ENCODE peak calls at places on chromosomes 11 and 22, in four cellular contexts. W is PC-3, M is K562, U is MM.1S. B is an unnamed sample.
A peak's percentile ranks its signal among the peaks of the same experiment; 100 is the strongest.

GRCh38 chr22:36334081-36334831 is 53.5 kb downstream of the MYH9 start:
- DNase-seq in W (no peak), M (peak; percentile 82), U (no peak), B (no peak)

GRCh38 chr11:62786318-62787004 is 741 bp upstream of the TMEM179B start:
- DNase-seq in W (peak; percentile 95), M (peak; percentile 91), U (peak; percentile 91), B (peak; percentile 94)

GRCh38 chr11:19606856-19607655 is 105.6 kb upstream of the NAV2 start:
- DNase-seq in W (no peak), M (no peak), U (no peak), B (no peak)

GRCh38 chr11:74673956-74674355 is 57.3 kb downstream of the CHRDL2 start:
- DNase-seq in W (no peak), M (no peak), U (no peak), B (no peak)

GRCh38 chr11:61930936-61931335 is 13.6 kb upstream of the RAB3IL1 start:
- DNase-seq in W (no peak), M (no peak), U (no peak), B (no peak)

GRCh38 chr11:66159585-66159984 is 89.5 kb downstream of the PACS1 start:
- DNase-seq in W (no peak), M (no peak), U (no peak), B (no peak)

GRCh38 chr11:132844956-132845355 is 687.3 kb downstream of the OPCML start:
- DNase-seq in W (peak; percentile 67), M (no peak), U (no peak), B (no peak)

GRCh38 chr11:116397556-116398167 is 375.1 kb downstream of the BUD13 start:
- DNase-seq in W (no peak), M (no peak), U (no peak), B (no peak)

GRCh38 chr22:47718337-47718736 is 955.9 kb downstream of the TBC1D22A start:
- DNase-seq in W (no peak), M (no peak), U (no peak), B (no peak)

GRCh38 chr11:21225860-21226259 is 556.5 kb downstream of the NELL1 start:
- DNase-seq in W (no peak), M (no peak), U (no peak), B (no peak)

GRCh38 chr11:126164781-126165180 is 46.7 kb downstream of the RPUSD4 start:
- DNase-seq in W (no peak), M (no peak), U (no peak), B (no peak)

GRCh38 chr11:12251651-12252560 is 125.5 kb upstream of the PARVA start:
- DNase-seq in W (no peak), M (no peak), U (no peak), B (no peak)

DNA sequence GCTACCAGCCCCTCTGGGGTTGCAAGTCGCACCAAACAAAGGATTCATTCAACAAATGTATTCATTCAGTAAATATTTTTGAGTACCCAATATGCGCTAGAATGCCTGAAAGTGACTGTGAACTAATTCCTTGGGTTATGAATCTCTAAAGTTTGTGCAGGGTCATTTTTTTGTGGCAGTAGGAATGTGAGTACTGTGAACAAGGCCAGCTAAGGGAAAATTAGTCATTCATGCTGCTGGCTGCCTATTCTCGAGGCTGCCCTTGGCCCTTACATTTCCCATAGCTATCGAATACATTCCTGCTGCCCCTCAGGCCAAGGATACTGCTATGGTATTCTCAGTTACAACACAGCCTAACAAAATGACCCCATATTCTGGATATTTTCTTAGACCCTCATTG is 141.6 kb downstream of the TRPC6 start:
- DNase-seq in W (peak; percentile 51), M (no peak), U (no peak), B (no peak)
- H2AFZ ChIP-seq in W (no peak overlapping the region), M (no peak overlapping the region), U (no peak overlapping the region), B (no peak overlapping the region)

DNA sequence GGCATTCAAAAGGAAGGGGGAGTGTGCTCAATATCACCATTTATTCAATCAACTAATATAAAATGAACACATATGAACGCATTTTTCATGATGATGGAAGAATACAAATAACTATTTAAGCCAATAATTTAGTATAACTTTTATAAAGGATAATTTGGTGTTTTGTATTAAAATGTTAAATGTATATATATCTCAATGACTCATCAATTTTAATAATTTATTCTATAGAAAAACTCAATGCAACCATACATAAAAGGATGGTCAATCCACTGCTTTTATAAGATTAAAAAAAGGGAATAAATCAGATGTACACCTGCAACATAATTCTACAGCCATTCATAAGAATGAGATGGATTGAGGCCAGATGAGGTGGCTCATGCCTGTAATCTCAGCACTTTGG is 50.6 kb downstream of the PICALM start:
- DNase-seq in W (no peak), M (no peak), U (no peak), B (no peak)
- H3K4me3 ChIP-seq in W (no peak overlapping the region), M (no peak overlapping the region), U (no peak overlapping the region), B (no peak overlapping the region)

GRCh38 chr11:8081591-8082021 is 595 bp downstream of the TUB start:
- DNase-seq in W (no peak), M (no peak), U (no peak), B (no peak)

GRCh38 chr11:8079111-8079675 is 1.8 kb upstream of the TUB start:
- DNase-seq in W (no peak), M (no peak), U (no peak), B (no peak)

GRCh38 chr11:8082391-8083087 is 1.5 kb downstream of the TUB start:
- DNase-seq in W (no peak), M (no peak), U (no peak), B (no peak)

GRCh38 chr11:8080674-8081590 is at the start of gene TUB:
- DNase-seq in W (no peak), M (no peak), U (no peak), B (no peak)

GRCh38 chr11:8080069-8080670 is 841 bp upstream of the TUB start:
- DNase-seq in W (no peak), M (no peak), U (no peak), B (no peak)
- H2AFZ ChIP-seq in W (peak overlapping the region; percentile 73), M (no peak overlapping the region), U (peak overlapping the region; percentile 38), B (no peak overlapping the region)

GRCh38 chr11:120132645-120133185 is 5.2 kb downstream of the TRIM29 start:
- DNase-seq in W (no peak), M (no peak), U (no peak), B (no peak)
- H3K4me3 ChIP-seq in W (no peak overlapping the region), M (no peak overlapping the region), U (no peak overlapping the region), B (no peak overlapping the region)

DNA sequence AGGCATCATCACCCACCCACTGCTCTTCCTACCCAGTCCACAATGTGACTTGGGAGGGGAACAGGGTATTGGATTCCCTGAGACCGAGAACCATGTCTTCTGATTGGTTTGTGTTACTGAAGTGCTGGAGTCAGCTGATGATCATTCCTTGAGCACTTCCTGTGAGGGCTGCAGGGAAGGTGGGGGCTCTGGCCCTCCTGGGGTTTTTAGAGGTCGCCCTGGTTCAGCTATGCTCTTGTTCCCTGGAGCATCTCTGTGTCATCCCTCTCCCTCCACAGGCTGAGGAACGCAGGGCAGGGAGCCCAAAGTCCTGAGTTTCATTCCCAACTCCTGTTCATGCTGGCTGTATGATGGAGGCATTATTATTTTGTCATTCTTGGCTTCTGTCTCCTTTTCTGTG is 6.7 kb downstream of the ZC3H7B start:
- DNase-seq in W (no peak), M (peak; percentile 31), U (no peak), B (no peak)
- H2AFZ ChIP-seq in W (no peak overlapping the region), M (no peak overlapping the region), U (no peak overlapping the region), B (no peak overlapping the region)